ENCODE peak calls at places on chromosomes 7 and 10, in eight cellular contexts. I is SK-N-SH, F is suprapubic skin, R is transverse colon, T is sigmoid colon, A is stomach, B is upper lobe of left lung, X is HepG2. L is an unnamed sample.
A peak's percentile ranks its signal among the peaks of the same experiment; 100 is the strongest.

GRCh38 chr7:151132461-151133205 is 34.9 kb downstream of the GBX1 start:
- DNase-seq in I (no peak), F (no peak), R (no peak), T (peak; percentile 28), A (no peak), B (no peak), X (no peak), L (no peak)

GRCh38 chr7:10803720-10804119 is 170.0 kb upstream of the PHF14 start:
- DNase-seq in I (peak; percentile 30), F (no peak), R (no peak), T (no peak), A (no peak), B (no peak), X (no peak), L (no peak)

GRCh38 chr10:127163632-127164031 is 32.8 kb downstream of the INSYN2A start:
- DNase-seq in I (peak; percentile 30), F (no peak), R (no peak), T (no peak), A (no peak), B (no peak), X (no peak), L (no peak)

GRCh38 chr7:141696386-141696785 is 5.6 kb downstream of the DENND11 start:
- DNase-seq in I (no peak), F (no peak), R (no peak), T (no peak), A (no peak), B (no peak), X (no peak), L (no peak)

GRCh38 chr7:131238260-131238940 is 89.3 kb upstream of the MKLN1 start:
- DNase-seq in I (no peak), F (no peak), R (no peak), T (no peak), A (no peak), B (no peak), X (peak; percentile 68), L (no peak)

GRCh38 chr10:71132321-71132810 is 80.0 kb upstream of the UNC5B start:
- DNase-seq in I (peak; percentile 45), F (peak; percentile 53), R (no peak), T (no peak), A (no peak), B (peak; percentile 58), X (no peak), L (peak; percentile 55)

GRCh38 chr7:140200102-140200989 is 23.6 kb upstream of the KDM7A start:
- DNase-seq in I (no peak), F (peak; percentile 84), R (peak; percentile 57), T (peak; percentile 83), A (peak; percentile 77), B (no peak), X (peak; percentile 47), L (no peak)

GRCh38 chr10:114996542-114996941 is 58.5 kb downstream of the TRUB1 start:
- DNase-seq in I (no peak), F (no peak), R (no peak), T (no peak), A (no peak), B (no peak), X (no peak), L (no peak)

GRCh38 chr7:105934577-105935185 is 28.4 kb upstream of the CDHR3 start:
- DNase-seq in I (peak; percentile 65), F (no peak), R (no peak), T (no peak), A (peak; percentile 56), B (no peak), X (peak; percentile 64), L (no peak)

GRCh38 chr10:22550732-22551131 is 163.6 kb downstream of the PIP4K2A start:
- DNase-seq in I (peak; percentile 69), F (no peak), R (peak; percentile 44), T (no peak), A (peak; percentile 44), B (no peak), X (peak; percentile 40), L (no peak)

GRCh38 chr7:27179503-27180430 is 5.3 kb downstream of the HOXA11 start:
- DNase-seq in I (peak; percentile 93), F (peak; percentile 89), R (peak; percentile 87), T (peak; percentile 93), A (peak; percentile 47), B (peak; percentile 93), X (peak; percentile 41), L (no peak)

GRCh38 chr10:122044713-122045112 is 55.8 kb downstream of the TACC2 start:
- DNase-seq in I (no peak), F (no peak), R (peak; percentile 27), T (peak; percentile 92), A (no peak), B (no peak), X (no peak), L (no peak)

GRCh38 chr7:143924851-143925250 is 10.2 kb upstream of the OR2F2 start:
- DNase-seq in I (no peak), F (no peak), R (no peak), T (no peak), A (no peak), B (no peak), X (no peak), L (no peak)

GRCh38 chr7:99617187-99617781 is 538 bp downstream of the ZSCAN25 start:
- DNase-seq in I (no peak), F (no peak), R (no peak), T (no peak), A (no peak), B (no peak), X (no peak), L (no peak)

GRCh38 chr7:24395512-24395911 is 111.5 kb downstream of the NPY start:
- DNase-seq in I (no peak), F (no peak), R (no peak), T (no peak), A (no peak), B (no peak), X (no peak), L (no peak)

GRCh38 chr10:42975005-42975493 is 101.8 kb upstream of the RET start:
- DNase-seq in I (peak; percentile 69), F (peak; percentile 26), R (no peak), T (peak; percentile 49), A (peak; percentile 11), B (peak; percentile 41), X (no peak), L (no peak)

GRCh38 chr10:131083915-131084790 is 227.4 kb downstream of the TCERG1L start:
- DNase-seq in I (no peak), F (no peak), R (no peak), T (peak; percentile 58), A (no peak), B (peak; percentile 48), X (no peak), L (no peak)

GRCh38 chr7:128911441-128912031 is 1.0 kb upstream of the KCP start:
- DNase-seq in I (peak; percentile 45), F (peak; percentile 55), R (peak; percentile 55), T (peak; percentile 67), A (peak; percentile 37), B (no peak), X (no peak), L (no peak)

GRCh38 chr7:140325600-140325999 is 72.7 kb downstream of the SLC37A3 start:
- DNase-seq in I (no peak), F (no peak), R (no peak), T (no peak), A (no peak), B (no peak), X (no peak), L (no peak)

GRCh38 chr10:126058507-126058906 is 162.1 kb downstream of the FANK1 start:
- DNase-seq in I (peak; percentile 85), F (no peak), R (no peak), T (no peak), A (no peak), B (no peak), X (no peak), L (no peak)

GRCh38 chr7:43764039-43764789 is 5.7 kb downstream of the BLVRA start:
- DNase-seq in I (no peak), F (no peak), R (peak; percentile 52), T (peak; percentile 77), A (peak; percentile 56), B (peak; percentile 65), X (peak; percentile 58), L (peak; percentile 91)
- TF ChIP-seq POLR2AphosphoS5 in I (no peak), F (no peak), R (no peak), T (no peak), A (no peak), B (no peak), X (no peak), L (no peak)

DNA sequence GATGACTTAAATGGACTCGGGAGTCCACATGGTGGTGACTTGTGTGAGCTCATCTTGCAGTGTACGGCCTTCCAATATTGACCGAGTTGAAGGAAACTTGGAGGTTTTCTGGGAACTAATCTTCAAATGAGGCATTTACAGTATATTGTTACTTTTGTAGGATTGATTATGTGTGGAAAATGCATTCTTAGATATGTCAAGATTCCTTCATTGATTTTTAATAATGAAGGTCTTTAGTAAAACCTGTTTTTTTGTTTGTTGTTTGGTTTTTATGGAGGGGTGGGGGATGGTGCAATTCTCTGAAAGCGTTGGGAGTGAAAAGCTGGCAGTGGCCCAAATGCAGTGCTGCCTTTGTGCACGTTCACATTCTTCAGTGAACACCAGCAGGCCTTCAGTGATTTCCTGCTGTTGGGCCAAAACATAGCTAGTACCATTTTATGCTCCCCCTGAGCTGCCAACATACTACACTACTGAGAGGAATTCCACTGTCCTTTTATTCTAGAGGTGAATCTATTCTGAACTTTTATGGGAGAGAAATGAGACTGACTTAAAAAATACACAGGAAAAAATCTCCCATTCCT is 50.4 kb downstream of the CCNY start:
- DNase-seq in I (peak; percentile 40), F (no peak), R (no peak), T (no peak), A (peak; percentile 53), B (no peak), X (peak; percentile 32), L (no peak)
- H3K4me1 ChIP-seq in I (peaks cover 14% of the 10 kb centered on the region), F (peaks cover 13% of the 10 kb centered on the region), R (peaks cover 10% of the 10 kb centered on the region), T (peaks cover 45% of the 10 kb centered on the region), A (peaks cover 67% of the 10 kb centered on the region), B (peaks cover 27% of the 10 kb centered on the region), X (peaks cover 57% of the 10 kb centered on the region), L (peaks cover 40% of the 10 kb centered on the region)

DNA sequence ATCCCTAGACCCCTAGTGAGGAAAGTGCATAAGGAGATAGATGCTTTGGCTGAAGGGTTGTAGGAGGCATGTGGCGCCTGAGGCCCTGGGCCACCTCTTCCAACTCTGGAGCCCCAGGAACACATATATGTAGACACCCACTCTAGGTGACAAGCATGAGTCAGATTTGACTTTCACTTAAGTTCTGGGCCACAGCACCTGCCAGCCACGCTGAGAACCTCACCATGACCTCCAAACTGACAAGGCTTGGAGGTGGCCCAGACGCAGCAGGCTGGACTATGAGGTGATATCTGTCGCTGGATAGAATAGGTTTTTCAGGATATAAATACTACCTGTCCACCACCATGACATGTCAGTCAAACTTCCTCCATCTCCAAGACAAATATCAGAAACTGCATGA is 894.0 kb upstream of the ZNF722 start:
- DNase-seq in I (no peak), F (no peak), R (no peak), T (no peak), A (no peak), B (no peak), X (no peak), L (no peak)
- TF ChIP-seq EP300 in I (no peak), F (no peak), R (no peak), T (no peak), A (no peak), B (no peak), X (no peak), L (no peak)

DNA sequence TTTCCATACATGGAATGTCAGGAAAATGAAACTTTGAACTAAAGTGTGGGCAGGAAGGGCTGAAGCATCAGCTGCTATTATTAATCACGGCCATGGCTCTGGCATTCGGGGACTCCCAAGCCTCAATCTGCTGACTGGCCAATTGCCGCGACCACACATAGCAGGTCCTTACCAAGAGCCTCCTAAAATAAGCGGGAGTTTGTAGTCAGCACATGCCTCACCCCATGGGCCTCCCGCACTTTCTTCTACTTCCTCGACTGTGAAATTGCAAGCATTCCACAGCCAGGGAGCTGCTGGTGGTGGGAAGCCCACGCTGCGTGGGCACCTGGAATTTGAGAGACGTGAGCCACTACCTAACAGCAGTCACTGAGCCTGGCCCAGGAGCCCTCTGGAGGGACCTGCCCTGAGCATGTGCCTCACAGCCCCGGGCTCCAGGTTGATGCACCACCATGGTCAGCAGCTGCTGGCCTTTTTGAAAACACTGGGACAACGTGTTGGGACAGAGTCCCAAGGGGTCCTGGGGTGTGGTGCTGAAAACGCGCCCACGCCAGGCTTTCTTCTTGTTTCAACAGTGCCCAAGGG is 211.4 kb downstream of the TNS3 start:
- DNase-seq in I (no peak), F (no peak), R (no peak), T (no peak), A (no peak), B (no peak), X (no peak), L (no peak)
- TF ChIP-seq POLR2AphosphoS5 in I (no peak), F (no peak), R (no peak), T (no peak), A (no peak), B (no peak), X (no peak), L (no peak)